ENCODE peak calls at places on chromosomes 7 and 10, in ten cellular contexts. One of them, this sample, is unnamed.

GRCh38 chr7:75879771-75880184 is 944 bp downstream of the RHBDD2 start:
- DNase-seq in endothelial cell: no peak
- DNase-seq in lung: no peak
- DNase-seq in HFFc6: peak
- DNase-seq in RWPE1: no peak
- DNase-seq in astrocyte: peak
- DNase-seq in B cell: no peak
- DNase-seq in spleen: no peak
- DNase-seq in HFF-Myc: no peak
- DNase-seq in activated B cell treated with CpG ODN at 0.5 μM for 24 hours: no peak
- DNase-seq in this sample: no peak

GRCh38 chr7:70325509-70326101 is 727.3 kb downstream of the AUTS2 start:
- DNase-seq in HFF-Myc: peak
- DNase-seq in endothelial cell: no peak
- DNase-seq in activated B cell treated with CpG ODN at 0.5 μM for 24 hours: no peak
- DNase-seq in spleen: no peak
- DNase-seq in astrocyte: peak
- DNase-seq in lung: no peak
- DNase-seq in HFFc6: no peak
- DNase-seq in B cell: no peak
- DNase-seq in RWPE1: peak
- DNase-seq in this sample: no peak

GRCh38 chr7:1430056-1430845 is 29.0 kb downstream of the MICALL2 start:
- DNase-seq in endothelial cell: no peak
- DNase-seq in activated B cell treated with CpG ODN at 0.5 μM for 24 hours: no peak
- DNase-seq in lung: no peak
- DNase-seq in HFF-Myc: no peak
- DNase-seq in RWPE1: no peak
- DNase-seq in B cell: no peak
- DNase-seq in spleen: no peak
- DNase-seq in HFFc6: no peak
- DNase-seq in astrocyte: no peak
- DNase-seq in this sample: no peak

GRCh38 chr10:108849688-108850087 is 1073.6 kb downstream of the XPNPEP1 start:
- DNase-seq in RWPE1: no peak
- DNase-seq in endothelial cell: no peak
- DNase-seq in lung: no peak
- DNase-seq in HFFc6: no peak
- DNase-seq in spleen: no peak
- DNase-seq in B cell: peak
- DNase-seq in astrocyte: no peak
- DNase-seq in activated B cell treated with CpG ODN at 0.5 μM for 24 hours: no peak
- DNase-seq in HFF-Myc: no peak
- DNase-seq in this sample: no peak

GRCh38 chr10:79300711-79301110 is 46.6 kb upstream of the PPIF start:
- DNase-seq in HFF-Myc: no peak
- DNase-seq in endothelial cell: no peak
- DNase-seq in activated B cell treated with CpG ODN at 0.5 μM for 24 hours: no peak
- DNase-seq in RWPE1: no peak
- DNase-seq in HFFc6: no peak
- DNase-seq in astrocyte: no peak
- DNase-seq in lung: no peak
- DNase-seq in spleen: no peak
- DNase-seq in B cell: no peak
- DNase-seq in this sample: no peak

GRCh38 chr10:103636492-103636891 is 143.0 kb downstream of the NEURL1 start:
- DNase-seq in HFF-Myc: no peak
- DNase-seq in RWPE1: no peak
- DNase-seq in lung: no peak
- DNase-seq in spleen: no peak
- DNase-seq in activated B cell treated with CpG ODN at 0.5 μM for 24 hours: no peak
- DNase-seq in astrocyte: no peak
- DNase-seq in B cell: no peak
- DNase-seq in endothelial cell: no peak
- DNase-seq in HFFc6: no peak
- DNase-seq in this sample: no peak

GRCh38 chr7:106813705-106814305 is 51.3 kb upstream of the PIK3CG start:
- DNase-seq in HFFc6: peak
- DNase-seq in spleen: no peak
- DNase-seq in endothelial cell: no peak
- DNase-seq in activated B cell treated with CpG ODN at 0.5 μM for 24 hours: no peak
- DNase-seq in lung: no peak
- DNase-seq in astrocyte: peak
- DNase-seq in B cell: no peak
- DNase-seq in RWPE1: no peak
- DNase-seq in HFF-Myc: no peak
- DNase-seq in this sample: no peak

GRCh38 chr7:80826520-80827237 is 92.2 kb downstream of the SEMA3C start:
- DNase-seq in B cell: no peak
- DNase-seq in endothelial cell: no peak
- DNase-seq in RWPE1: peak
- DNase-seq in HFFc6: peak
- DNase-seq in spleen: no peak
- DNase-seq in activated B cell treated with CpG ODN at 0.5 μM for 24 hours: no peak
- DNase-seq in lung: no peak
- DNase-seq in HFF-Myc: no peak
- DNase-seq in astrocyte: peak
- DNase-seq in this sample: no peak

GRCh38 chr7:93147358-93147757 is 827 bp downstream of the SAMD9L start:
- DNase-seq in lung: peak
- DNase-seq in RWPE1: peak
- DNase-seq in endothelial cell: no peak
- DNase-seq in HFF-Myc: no peak
- DNase-seq in spleen: peak
- DNase-seq in astrocyte: peak
- DNase-seq in B cell: peak
- DNase-seq in HFFc6: no peak
- DNase-seq in activated B cell treated with CpG ODN at 0.5 μM for 24 hours: no peak
- DNase-seq in this sample: peak

GRCh38 chr7:123974326-123974908 is 49.4 kb downstream of the SPAM1 start:
- DNase-seq in astrocyte: no peak
- DNase-seq in HFF-Myc: no peak
- DNase-seq in endothelial cell: no peak
- DNase-seq in RWPE1: no peak
- DNase-seq in HFFc6: no peak
- DNase-seq in activated B cell treated with CpG ODN at 0.5 μM for 24 hours: no peak
- DNase-seq in lung: no peak
- DNase-seq in spleen: no peak
- DNase-seq in B cell: no peak
- DNase-seq in this sample: no peak

GRCh38 chr7:38321515-38321944 is 48.1 kb upstream of the TARP start:
- DNase-seq in HFF-Myc: no peak
- DNase-seq in astrocyte: peak
- DNase-seq in RWPE1: peak
- DNase-seq in HFFc6: peak
- DNase-seq in B cell: no peak
- DNase-seq in endothelial cell: no peak
- DNase-seq in activated B cell treated with CpG ODN at 0.5 μM for 24 hours: no peak
- DNase-seq in lung: no peak
- DNase-seq in spleen: no peak
- DNase-seq in this sample: no peak

GRCh38 chr10:128274938-128275337 is 148.7 kb upstream of the MKI67 start:
- DNase-seq in astrocyte: no peak
- DNase-seq in RWPE1: no peak
- DNase-seq in endothelial cell: no peak
- DNase-seq in spleen: no peak
- DNase-seq in activated B cell treated with CpG ODN at 0.5 μM for 24 hours: no peak
- DNase-seq in HFFc6: no peak
- DNase-seq in HFF-Myc: no peak
- DNase-seq in B cell: no peak
- DNase-seq in lung: no peak
- DNase-seq in this sample: no peak

GRCh38 chr7:143280160-143280559 is 4.6 kb upstream of the TMEM139 start:
- DNase-seq in HFFc6: no peak
- DNase-seq in activated B cell treated with CpG ODN at 0.5 μM for 24 hours: no peak
- DNase-seq in endothelial cell: no peak
- DNase-seq in lung: peak
- DNase-seq in RWPE1: no peak
- DNase-seq in spleen: no peak
- DNase-seq in HFF-Myc: no peak
- DNase-seq in astrocyte: no peak
- DNase-seq in B cell: no peak
- DNase-seq in this sample: no peak

GRCh38 chr7:5339949-5340348 is 57.2 kb downstream of the SLC29A4 start:
- DNase-seq in HFFc6: no peak
- DNase-seq in endothelial cell: no peak
- DNase-seq in RWPE1: no peak
- DNase-seq in activated B cell treated with CpG ODN at 0.5 μM for 24 hours: no peak
- DNase-seq in B cell: no peak
- DNase-seq in spleen: no peak
- DNase-seq in lung: no peak
- DNase-seq in HFF-Myc: no peak
- DNase-seq in astrocyte: no peak
- DNase-seq in this sample: no peak

GRCh38 chr10:74035324-74035723 is 37.4 kb downstream of the VCL start:
- DNase-seq in HFFc6: no peak
- DNase-seq in RWPE1: no peak
- DNase-seq in B cell: no peak
- DNase-seq in HFF-Myc: no peak
- DNase-seq in activated B cell treated with CpG ODN at 0.5 μM for 24 hours: no peak
- DNase-seq in spleen: no peak
- DNase-seq in lung: no peak
- DNase-seq in astrocyte: no peak
- DNase-seq in endothelial cell: no peak
- DNase-seq in this sample: no peak
- TF ChIP-seq CTCF in HFFc6: peak
- TF ChIP-seq CTCF in RWPE1: peak
- TF ChIP-seq CTCF in B cell: no peak
- TF ChIP-seq CTCF in HFF-Myc: peak
- TF ChIP-seq CTCF in activated B cell treated with CpG ODN at 0.5 μM for 24 hours: no peak
- TF ChIP-seq CTCF in spleen: no peak
- TF ChIP-seq CTCF in lung: no peak
- TF ChIP-seq CTCF in astrocyte: peak
- TF ChIP-seq CTCF in endothelial cell: no peak
- TF ChIP-seq CTCF in this sample: peak

GRCh38 chr7:151696738-151697514 is 177.2 kb upstream of the RHEB start:
- DNase-seq in lung: no peak
- DNase-seq in RWPE1: peak
- DNase-seq in activated B cell treated with CpG ODN at 0.5 μM for 24 hours: no peak
- DNase-seq in HFFc6: no peak
- DNase-seq in HFF-Myc: no peak
- DNase-seq in B cell: no peak
- DNase-seq in spleen: no peak
- DNase-seq in astrocyte: no peak
- DNase-seq in endothelial cell: no peak
- DNase-seq in this sample: no peak
- TF ChIP-seq CTCF in lung: no peak
- TF ChIP-seq CTCF in RWPE1: no peak
- TF ChIP-seq CTCF in activated B cell treated with CpG ODN at 0.5 μM for 24 hours: no peak
- TF ChIP-seq CTCF in HFFc6: no peak
- TF ChIP-seq CTCF in HFF-Myc: no peak
- TF ChIP-seq CTCF in B cell: no peak
- TF ChIP-seq CTCF in spleen: no peak
- TF ChIP-seq CTCF in astrocyte: no peak
- TF ChIP-seq CTCF in endothelial cell: no peak
- TF ChIP-seq CTCF in this sample: no peak

DNA sequence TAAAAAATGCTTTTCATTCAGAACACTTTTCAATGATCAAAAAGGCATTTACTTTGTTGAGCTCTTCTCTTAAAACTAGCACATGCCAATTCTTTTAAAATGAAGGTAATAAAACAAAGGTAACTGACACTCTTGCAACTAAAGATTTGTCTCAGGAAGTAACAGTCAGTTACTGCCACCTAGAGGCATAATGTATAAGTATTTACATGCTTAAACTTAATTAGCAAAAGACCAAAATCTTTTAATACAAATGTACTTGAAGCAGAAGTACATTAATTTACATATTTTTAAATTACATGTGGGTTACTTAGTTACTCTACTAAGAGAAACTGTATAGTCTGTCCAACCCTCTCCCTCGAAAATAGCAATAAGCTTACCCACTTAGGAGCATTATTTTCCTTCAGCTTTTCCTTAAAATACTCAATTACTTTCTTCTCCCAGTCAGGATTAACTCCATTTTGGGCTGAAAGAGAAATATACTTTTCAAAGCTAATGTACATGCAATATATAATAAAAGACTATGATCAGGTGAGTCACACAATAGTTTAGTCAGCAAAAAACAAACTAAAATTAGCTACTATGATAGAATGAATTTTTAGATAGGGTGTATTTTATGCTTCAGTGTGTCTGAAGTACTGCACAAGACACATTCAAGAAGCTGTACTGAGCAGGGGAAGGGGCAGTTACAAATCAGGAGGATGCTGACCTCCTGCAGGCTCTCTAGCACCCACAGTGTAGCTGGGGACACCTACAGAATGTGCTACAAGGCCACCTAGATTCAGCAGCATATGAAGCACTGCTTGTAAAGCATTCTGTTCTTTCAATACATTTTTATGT is 13.0 kb downstream of the MCMBP start:
- DNase-seq in RWPE1: peak
- DNase-seq in HFF-Myc: no peak
- DNase-seq in astrocyte: peak
- DNase-seq in activated B cell treated with CpG ODN at 0.5 μM for 24 hours: no peak
- DNase-seq in spleen: no peak
- DNase-seq in B cell: peak
- DNase-seq in lung: no peak
- DNase-seq in HFFc6: peak
- DNase-seq in endothelial cell: no peak
- DNase-seq in this sample: peak
- TF ChIP-seq CTCF in RWPE1: peak
- TF ChIP-seq CTCF in HFF-Myc: peak
- TF ChIP-seq CTCF in astrocyte: peak
- TF ChIP-seq CTCF in activated B cell treated with CpG ODN at 0.5 μM for 24 hours: peak
- TF ChIP-seq CTCF in spleen: peak
- TF ChIP-seq CTCF in B cell: peak
- TF ChIP-seq CTCF in lung: peak
- TF ChIP-seq CTCF in HFFc6: peak
- TF ChIP-seq CTCF in endothelial cell: peak
- TF ChIP-seq CTCF in this sample: peak

GRCh38 chr10:23096814-23097549 is 1.6 kb downstream of the MSRB2 start:
- DNase-seq in spleen: no peak
- DNase-seq in HFF-Myc: no peak
- DNase-seq in endothelial cell: no peak
- DNase-seq in RWPE1: no peak
- DNase-seq in HFFc6: peak
- DNase-seq in B cell: no peak
- DNase-seq in astrocyte: peak
- DNase-seq in activated B cell treated with CpG ODN at 0.5 μM for 24 hours: no peak
- DNase-seq in lung: no peak
- DNase-seq in this sample: no peak

GRCh38 chr10:23099079-23099478 is 3.7 kb downstream of the MSRB2 start:
- DNase-seq in HFF-Myc: no peak
- DNase-seq in spleen: no peak
- DNase-seq in B cell: no peak
- DNase-seq in RWPE1: no peak
- DNase-seq in HFFc6: no peak
- DNase-seq in endothelial cell: no peak
- DNase-seq in activated B cell treated with CpG ODN at 0.5 μM for 24 hours: no peak
- DNase-seq in astrocyte: no peak
- DNase-seq in lung: no peak
- DNase-seq in this sample: no peak

GRCh38 chr10:23095966-23096813 is 811 bp downstream of the MSRB2 start:
- DNase-seq in RWPE1: peak
- DNase-seq in spleen: peak
- DNase-seq in lung: peak
- DNase-seq in astrocyte: peak
- DNase-seq in HFF-Myc: no peak
- DNase-seq in B cell: peak
- DNase-seq in activated B cell treated with CpG ODN at 0.5 μM for 24 hours: peak
- DNase-seq in HFFc6: peak
- DNase-seq in endothelial cell: peak
- DNase-seq in this sample: peak

GRCh38 chr10:23094786-23095403 is 484 bp upstream of the MSRB2 start:
- DNase-seq in activated B cell treated with CpG ODN at 0.5 μM for 24 hours: no peak
- DNase-seq in B cell: no peak
- DNase-seq in spleen: no peak
- DNase-seq in HFFc6: peak
- DNase-seq in lung: no peak
- DNase-seq in endothelial cell: no peak
- DNase-seq in RWPE1: no peak
- DNase-seq in HFF-Myc: no peak
- DNase-seq in astrocyte: peak
- DNase-seq in this sample: no peak

GRCh38 chr10:23095404-23095965 is at the start of gene MSRB2:
- DNase-seq in activated B cell treated with CpG ODN at 0.5 μM for 24 hours: peak
- DNase-seq in RWPE1: peak
- DNase-seq in HFFc6: peak
- DNase-seq in HFF-Myc: peak
- DNase-seq in lung: peak
- DNase-seq in endothelial cell: peak
- DNase-seq in spleen: peak
- DNase-seq in astrocyte: peak
- DNase-seq in B cell: peak
- DNase-seq in this sample: peak
- TF ChIP-seq CTCF in activated B cell treated with CpG ODN at 0.5 μM for 24 hours: no peak
- TF ChIP-seq CTCF in RWPE1: no peak
- TF ChIP-seq CTCF in HFFc6: no peak
- TF ChIP-seq CTCF in HFF-Myc: no peak
- TF ChIP-seq CTCF in lung: no peak
- TF ChIP-seq CTCF in endothelial cell: no peak
- TF ChIP-seq CTCF in spleen: no peak
- TF ChIP-seq CTCF in astrocyte: no peak
- TF ChIP-seq CTCF in B cell: no peak
- TF ChIP-seq CTCF in this sample: no peak

This sample was measured in GM10248.